ENCODE peak calls at places on chromosomes 1 and 21, in eight cellular contexts. B is cardiac fibroblast; R is posterior vena cava; K is HFFc6; F is stimulated activated CD4-positive, alpha-beta T cell treated with anti-CD3 and anti-CD28 coated beads, TNF-alpha, amount 100 ng/mL, for 24 hours; S is neural progenitor cell; E is stimulated activated naive CD8-positive, alpha-beta T cell treated with anti-CD3 and anti-CD28 coated beads, Interleukin-15, Interleukin-2, amounts not matched to agents 100 U/mL and 50 U/mL, for 24 hours; I is fibroblast of mammary gland. L is an unnamed sample.

GRCh38 chr1:22534951-22535350 is 28.3 kb upstream of the EPHA8 start:
- DNase-seq in B (no peak), R (no peak), K (no peak), F (no peak), S (no peak), E (no peak), I (no peak), L (no peak)

GRCh38 chr1:228082975-228083870 is 715 bp downstream of the ARF1 start:
- DNase-seq in B (peak; percentile 43), R (peak; percentile 92), K (no peak), F (no peak), S (peak; percentile 59), E (peak; percentile 42), I (no peak), L (no peak)

GRCh38 chr1:65104854-65105540 is 43.0 kb upstream of the AK4 start:
- DNase-seq in B (peak; percentile 10), R (no peak), K (no peak), F (no peak), S (no peak), E (no peak), I (peak; percentile 11), L (no peak)

GRCh38 chr1:230824571-230825060 is 43.7 kb downstream of the C1orf198 start:
- DNase-seq in B (peak; percentile 58), R (no peak), K (peak; percentile 37), F (no peak), S (no peak), E (no peak), I (peak; percentile 78), L (no peak)

GRCh38 chr1:240230821-240231220 is 139.1 kb downstream of the FMN2 start:
- DNase-seq in B (no peak), R (no peak), K (no peak), F (no peak), S (no peak), E (no peak), I (no peak), L (no peak)

GRCh38 chr1:95451054-95451453 is 217.0 kb downstream of the RWDD3 start:
- DNase-seq in B (peak; percentile 0), R (no peak), K (no peak), F (no peak), S (peak; percentile 47), E (no peak), I (no peak), L (no peak)

GRCh38 chr1:9890224-9890731 is 19.8 kb downstream of the CTNNBIP1 start:
- DNase-seq in B (peak; percentile 93), R (no peak), K (peak; percentile 88), F (no peak), S (peak; percentile 70), E (no peak), I (peak; percentile 93), L (no peak)

GRCh38 chr1:227372662-227373061 is 54.4 kb upstream of the CDC42BPA start:
- DNase-seq in B (peak; percentile 80), R (no peak), K (peak; percentile 11), F (no peak), S (no peak), E (no peak), I (peak; percentile 79), L (no peak)

GRCh38 chr21:42537106-42537742 is 23.6 kb downstream of the SLC37A1 start:
- DNase-seq in B (peak; percentile 18), R (peak; percentile 49), K (no peak), F (no peak), S (peak; percentile 37), E (no peak), I (no peak), L (no peak)

GRCh38 chr21:44083631-44084291 is 23.4 kb upstream of the PWP2 start:
- DNase-seq in B (no peak), R (peak; percentile 67), K (no peak), F (no peak), S (no peak), E (peak; percentile 71), I (no peak), L (no peak)

GRCh38 chr1:67746299-67746698 is 61.3 kb downstream of the GADD45A start:
- DNase-seq in B (no peak), R (peak; percentile 72), K (no peak), F (no peak), S (peak; percentile 43), E (no peak), I (no peak), L (no peak)

L was measured in stimulated activated effector memory CD8-positive, alpha-beta T cell treated with anti-CD3 and anti-CD28 coated beads, Interleukin-12 subunit alpha, Interleukin-12 subunit beta, amount 100 ng/mL, for 72 hours.